ENCODE peak calls at places on chromosomes 3 and 15, in four cellular contexts. U is GM23338; T is HepG2; P is CD8-positive, alpha-beta memory T cell. C is an unnamed sample.

GRCh38 chr3:144859057-144859626 is 887.5 kb downstream of the DIPK2A start:
- DNase-seq in U (peak; percentile 15), T (no peak), P (no peak), C (no peak)

GRCh38 chr3:69665026-69665739 is 74.1 kb upstream of the MITF start:
- DNase-seq in U (no peak), T (no peak), P (no peak), C (no peak)

GRCh38 chr3:23629181-23629893 is 176.4 kb upstream of the UBE2E1 start:
- DNase-seq in U (no peak), T (no peak), P (no peak), C (no peak)

GRCh38 chr3:195549931-195550519 is 6.9 kb upstream of the PPP1R2 start:
- DNase-seq in U (no peak), T (peak; percentile 44), P (peak; percentile 71), C (peak; percentile 88)

GRCh38 chr15:45550436-45550835 is 27.9 kb upstream of the SLC30A4 start:
- DNase-seq in U (no peak), T (no peak), P (no peak), C (no peak)

GRCh38 chr3:131645638-131646037 is 142.9 kb upstream of the MRPL3 start:
- DNase-seq in U (no peak), T (no peak), P (no peak), C (no peak)

GRCh38 chr3:127286571-127287140 is 1.2 kb downstream of the PRR20G start:
- DNase-seq in U (no peak), T (no peak), P (no peak), C (no peak)

GRCh38 chr3:167305340-167305739 is 74.8 kb downstream of the ZBBX start:
- DNase-seq in U (no peak), T (no peak), P (no peak), C (no peak)

GRCh38 chr3:73680696-73681095 is 56.0 kb upstream of the PDZRN3 start:
- DNase-seq in U (no peak), T (no peak), P (no peak), C (no peak)

GRCh38 chr3:94167796-94168195 is 104.9 kb downstream of the NSUN3 start:
- DNase-seq in U (no peak), T (no peak), P (no peak), C (no peak)

GRCh38 chr3:190562866-190563525 is 49.1 kb downstream of the IL1RAP start:
- DNase-seq in U (no peak), T (no peak), P (no peak), C (no peak)

GRCh38 chr15:48975713-48976419 is 12.1 kb upstream of the SHC4 start:
- DNase-seq in U (peak; percentile 92), T (peak; percentile 65), P (peak; percentile 59), C (peak; percentile 40)

GRCh38 chr3:123758081-123758564 is 126.0 kb downstream of the MYLK start:
- DNase-seq in U (no peak), T (peak; percentile 89), P (no peak), C (no peak)

GRCh38 chr3:12040902-12041301 is 36.7 kb downstream of the SYN2 start:
- DNase-seq in U (no peak), T (no peak), P (no peak), C (no peak)

GRCh38 chr3:33660035-33660434 is 58.0 kb downstream of the CLASP2 start:
- DNase-seq in U (no peak), T (no peak), P (no peak), C (no peak)

GRCh38 chr3:126085276-126085675 is 1.4 kb upstream of the SLC41A3 start:
- DNase-seq in U (no peak), T (no peak), P (no peak), C (no peak)

GRCh38 chr3:126083138-126083445 is 832 bp downstream of the SLC41A3 start:
- DNase-seq in U (no peak), T (no peak), P (no peak), C (peak; percentile 15)

GRCh38 chr3:126084667-126085180 is 800 bp upstream of the SLC41A3 start:
- DNase-seq in U (no peak), T (no peak), P (no peak), C (no peak)

GRCh38 chr3:126083511-126083912 is 412 bp downstream of the SLC41A3 start:
- DNase-seq in U (peak; percentile 65), T (peak; percentile 14), P (peak; percentile 33), C (peak; percentile 73)

GRCh38 chr3:126083913-126084514 is at the start of gene SLC41A3:
- DNase-seq in U (peak; percentile 82), T (peak; percentile 80), P (peak; percentile 74), C (peak; percentile 83)
- H3K4me3 ChIP-seq in U (peak within 1 kb of the TSS; percentile 75), T (peak within 1 kb of the TSS; percentile 94), P (peak within 1 kb of the TSS; percentile 48), C (peak within 1 kb of the TSS; percentile 84)

DNA sequence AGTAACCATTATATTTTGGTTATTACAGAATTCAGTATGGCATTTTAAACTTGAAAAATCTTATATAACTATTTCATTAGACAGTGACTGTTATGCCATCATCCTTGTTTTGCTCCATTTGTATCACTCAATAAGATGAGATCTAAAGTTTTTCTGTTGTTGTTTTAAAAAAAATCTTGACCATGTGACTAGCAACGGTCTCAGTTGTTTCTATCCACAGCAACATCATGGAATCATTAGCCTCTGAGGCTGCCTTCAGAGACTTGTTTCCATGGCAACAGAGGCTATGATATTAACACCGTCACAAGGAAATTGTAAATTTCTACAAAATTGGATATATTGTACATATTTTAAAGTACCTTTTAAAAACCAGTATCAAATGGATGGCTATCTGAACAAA is 129.8 kb downstream of the DLG1 start:
- DNase-seq in U (peak; percentile 55), T (no peak), P (no peak), C (no peak)
- H3K27ac ChIP-seq in U (no peak overlapping the region), T (no peak overlapping the region), P (no peak overlapping the region), C (no peak overlapping the region)

GRCh38 chr15:52787549-52788098 is 2.5 kb downstream of the ONECUT1 start:
- DNase-seq in U (peak; percentile 57), T (no peak), P (no peak), C (no peak)
- H3K4me3 ChIP-seq in U (peak overlapping the region; percentile 59), T (peak overlapping the region; percentile 80), P (no peak overlapping the region), C (no peak overlapping the region)

DNA sequence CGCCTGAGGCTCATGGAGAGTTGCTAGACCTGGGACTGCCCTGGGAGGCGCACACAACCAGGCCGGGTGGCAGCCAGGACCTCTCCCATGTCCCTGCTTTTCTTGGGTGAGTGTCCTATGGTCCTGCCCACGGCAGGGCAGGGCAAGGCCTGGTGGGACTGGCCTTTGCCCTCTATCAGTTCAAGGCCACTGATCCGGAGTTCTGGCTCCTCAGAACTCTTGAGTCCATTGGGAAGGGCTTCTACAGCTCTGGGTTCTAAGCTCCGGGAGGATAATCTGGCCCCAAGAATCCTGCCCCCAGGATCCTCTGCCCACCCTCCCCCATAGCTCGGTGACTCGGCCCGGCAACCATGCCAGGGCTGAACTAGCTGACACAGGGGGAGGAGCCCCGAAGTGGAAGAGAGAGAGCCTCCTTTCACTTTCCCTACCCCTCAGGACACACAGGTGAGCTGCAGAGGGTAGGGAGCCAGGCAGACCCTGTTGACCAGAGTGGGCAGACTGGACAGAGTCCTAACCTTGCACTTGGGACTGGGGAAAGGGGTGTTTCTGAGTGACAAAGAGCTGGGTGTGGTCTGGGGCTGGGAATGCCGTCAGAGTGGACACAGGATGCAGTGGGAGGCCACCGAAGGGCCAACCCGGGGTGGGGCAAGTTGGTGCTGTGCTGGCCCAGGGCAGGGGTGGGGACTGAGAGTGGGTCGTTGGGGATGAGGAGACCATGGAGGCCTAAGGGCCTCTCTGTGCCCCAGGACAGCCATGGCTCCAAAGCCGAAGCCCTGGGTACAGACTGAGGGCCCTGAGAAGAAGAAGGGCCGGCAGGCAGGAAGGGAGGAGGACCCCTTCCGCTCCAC is 664 bp downstream of the PARP3 start:
- DNase-seq in U (no peak), T (peak; percentile 67), P (peak; percentile 26), C (peak; percentile 34)
- H3K27ac ChIP-seq in U (no peak overlapping the region), T (peak overlapping the region; percentile 93), P (peak overlapping the region; percentile 79), C (peak overlapping the region; percentile 74)

C was measured in CD4-positive, CD25-positive, alpha-beta regulatory T cell.